ENCODE peak calls at places on chromosomes 13 and 19, in six cellular contexts. X is ascending aorta, F is uterus, M is AG10803, J is GM10248, T is left lung. I is an unnamed sample.

GRCh38 chr19:19327672-19328071 is 7.0 kb downstream of the MAU2 start:
- DNase-seq in J (no peak), F (no peak), X (no peak), T (no peak), M (no peak), I (no peak)

GRCh38 chr13:93559718-93560117 is 333.1 kb downstream of the GPC6 start:
- DNase-seq in T (no peak), M (peak; percentile 17), F (no peak), X (no peak), J (no peak), I (no peak)

GRCh38 chr13:43953370-43953769 is 73.7 kb downstream of the LACC1 start:
- DNase-seq in J (no peak), T (no peak), M (no peak), F (no peak), X (no peak), I (no peak)

GRCh38 chr13:94966380-94966779 is 254.0 kb upstream of the SOX21 start:
- DNase-seq in M (no peak), T (no peak), F (no peak), X (no peak), J (no peak), I (no peak)

GRCh38 chr19:15195987-15196682 is 4.7 kb downstream of the NOTCH3 start:
- DNase-seq in X (no peak), T (peak; percentile 79), J (no peak), F (no peak), M (no peak), I (peak; percentile 95)

GRCh38 chr19:10815969-10816635 is 19.9 kb downstream of the TMED1 start:
- DNase-seq in F (no peak), T (no peak), M (peak; percentile 66), X (no peak), J (no peak), I (no peak)

GRCh38 chr19:7895565-7895964 is 7.3 kb downstream of the LRRC8E start:
- DNase-seq in F (no peak), J (no peak), M (no peak), T (no peak), X (no peak), I (no peak)

GRCh38 chr13:61128850-61129645 is 286.6 kb downstream of the PCDH20 start:
- DNase-seq in F (no peak), J (no peak), M (no peak), T (no peak), X (no peak), I (no peak)

GRCh38 chr13:76754414-76754813 is 131.8 kb downstream of the KCTD12 start:
- DNase-seq in F (no peak), M (no peak), T (no peak), J (no peak), X (no peak), I (no peak)

GRCh38 chr19:50669319-50670101 is 20.3 kb downstream of the C19orf81 start:
- DNase-seq in F (no peak), T (no peak), J (peak; percentile 59), M (peak; percentile 20), X (no peak), I (no peak)

GRCh38 chr19:46299004-46299509 is 2.2 kb downstream of the HIF3A start:
- DNase-seq in F (peak; percentile 98), M (peak; percentile 57), T (peak; percentile 92), X (peak; percentile 81), J (no peak), I (no peak)

GRCh38 chr13:109784590-109785140 is 1.7 kb downstream of the IRS2 start:
- DNase-seq in M (peak; percentile 81), J (no peak), X (no peak), T (no peak), F (peak; percentile 79), I (peak; percentile 86)
- TF ChIP-seq CTCF in M (no peak), J (no peak), X (peak; percentile 88), T (peak; percentile 68), F (peak; percentile 81), I (peak; percentile 78)

GRCh38 chr19:2170987-2171348 is 7.2 kb downstream of the DOT1L start:
- DNase-seq in J (no peak), F (no peak), T (no peak), M (no peak), X (no peak), I (no peak)

GRCh38 chr19:2173388-2173787 is 9.7 kb downstream of the DOT1L start:
- DNase-seq in F (no peak), M (no peak), J (no peak), T (no peak), X (no peak), I (no peak)

GRCh38 chr19:2170219-2170618 is 6.5 kb downstream of the DOT1L start:
- DNase-seq in X (no peak), M (no peak), J (no peak), F (no peak), T (no peak), I (no peak)

GRCh38 chr19:2173841-2174577 is 10.3 kb downstream of the DOT1L start:
- DNase-seq in X (no peak), T (no peak), J (no peak), M (no peak), F (no peak), I (no peak)

GRCh38 chr19:2171349-2172145 is 7.8 kb downstream of the DOT1L start:
- DNase-seq in T (no peak), X (no peak), J (peak; percentile 88), M (no peak), F (no peak), I (no peak)
- TF ChIP-seq CTCF in T (no peak), X (no peak), J (peak; percentile 58), M (no peak), F (no peak), I (peak; percentile 18)

GRCh38 chr13:47598340-47598911 is 402.6 kb downstream of the SUCLA2 start:
- DNase-seq in X (no peak), F (no peak), T (no peak), M (peak; percentile 24), J (no peak), I (no peak)
- TF ChIP-seq CTCF in X (no peak), F (no peak), T (no peak), M (peak; percentile 55), J (peak; percentile 22), I (peak; percentile 42)

GRCh38 chr19:35959040-35959967 is 23.1 kb downstream of the LRFN3 start:
- DNase-seq in X (no peak), T (peak; percentile 51), F (peak; percentile 35), J (peak; percentile 72), M (no peak), I (no peak)
- TF ChIP-seq CTCF in X (no peak), T (peak; percentile 21), F (peak; percentile 35), J (peak; percentile 62), M (no peak), I (peak; percentile 41)

GRCh38 chr19:35744688-35745327 is 410 bp downstream of the U2AF1L4 start:
- DNase-seq in M (peak; percentile 93), J (peak; percentile 83), T (peak; percentile 96), X (peak; percentile 81), F (peak; percentile 95), I (peak; percentile 88)
- TF ChIP-seq CTCF in M (peak; percentile 52), J (peak; percentile 18), T (no peak), X (peak; percentile 8), F (peak; percentile 63), I (peak; percentile 48)

DNA sequence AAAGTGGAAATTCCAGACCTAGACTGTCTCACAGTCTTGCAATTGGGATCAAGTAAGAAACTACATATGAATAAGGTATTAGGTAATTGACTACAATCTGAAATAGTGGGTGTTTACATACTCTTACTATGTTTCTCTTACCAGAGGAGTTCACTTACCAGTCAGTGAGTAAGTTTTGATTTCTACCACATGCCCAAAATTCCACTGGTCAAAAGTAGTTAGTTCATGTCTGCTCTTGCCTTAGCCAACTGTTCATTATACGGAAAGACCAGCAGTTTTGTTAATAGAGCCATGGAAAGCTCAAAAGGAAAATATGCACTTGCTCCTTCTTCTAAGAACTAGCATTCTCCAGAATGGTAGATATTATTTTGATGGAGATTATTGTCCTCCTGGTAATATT is 490.8 kb downstream of the RFC3 start:
- DNase-seq in J (no peak), F (no peak), M (peak; percentile 85), T (no peak), X (no peak), I (no peak)
- TF ChIP-seq CTCF in J (no peak), F (no peak), M (no peak), T (no peak), X (no peak), I (no peak)

DNA sequence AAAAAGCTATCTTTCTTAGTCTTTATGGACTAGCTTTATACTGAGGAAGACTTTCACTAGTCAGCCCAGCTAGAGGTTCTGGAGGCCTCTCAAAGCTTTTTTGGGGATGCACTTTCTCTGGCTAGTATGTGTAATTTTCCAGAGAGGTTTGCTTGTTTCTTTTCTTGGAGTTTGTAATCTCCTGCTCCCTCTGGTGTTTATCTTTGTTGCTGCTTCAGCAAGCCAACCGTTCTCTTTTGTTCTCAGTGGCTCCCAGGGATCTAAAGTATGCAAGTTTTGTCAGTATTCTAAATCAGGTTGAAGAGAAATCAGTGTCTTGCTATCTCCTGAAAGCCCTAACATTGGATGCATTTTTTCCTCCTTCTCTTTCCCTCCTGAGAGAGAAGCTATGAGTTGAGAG is 121.1 kb upstream of the MYO16 start:
- DNase-seq in X (no peak), T (no peak), M (no peak), J (no peak), F (no peak), I (no peak)
- TF ChIP-seq CTCF in X (no peak), T (peak; percentile 47), M (peak; percentile 18), J (no peak), F (no peak), I (peak; percentile 61)

I was measured in progenitor cell of endocrine pancreas.